ENCODE peak calls at places on chromosome 12, in ten cellular contexts. K is hypothalamus; Q is AG20443; M is iris pigment epithelial cell; O is CD8-positive, alpha-beta memory T cell; T is AG10803; W is GM13977; J is T-helper 9 cell; E is caudate nucleus; B is amygdala. C is an unnamed sample.

GRCh38 chr12:15778126-15778525 is 11.1 kb downstream of the EPS8 start:
- DNase-seq in K (no peak), Q (no peak), M (peak), O (no peak), T (peak), W (no peak), J (no peak), E (no peak), B (no peak), C (no peak)

GRCh38 chr12:1919763-1920162 is 1.3 kb upstream of the CACNA2D4 start:
- DNase-seq in K (no peak), Q (peak), M (no peak), O (no peak), T (no peak), W (no peak), J (no peak), E (no peak), B (no peak), C (no peak)

GRCh38 chr12:53749986-53750811 is 1.6 kb downstream of the CISTR start:
- DNase-seq in K (no peak), Q (no peak), M (no peak), O (no peak), T (no peak), W (no peak), J (no peak), E (no peak), B (no peak), C (no peak)

GRCh38 chr12:99370742-99371141 is 276.8 kb upstream of the GARIN6 start:
- DNase-seq in K (no peak), Q (no peak), M (no peak), O (no peak), T (no peak), W (no peak), J (no peak), E (no peak), B (no peak), C (no peak)

GRCh38 chr12:2668816-2669215 is 126.0 kb upstream of the FKBP4 start:
- DNase-seq in K (no peak), Q (no peak), M (no peak), O (no peak), T (no peak), W (no peak), J (no peak), E (no peak), B (no peak), C (no peak)

GRCh38 chr12:4211372-4211771 is 62.2 kb upstream of the CCND2 start:
- DNase-seq in K (no peak), Q (no peak), M (no peak), O (no peak), T (no peak), W (no peak), J (no peak), E (no peak), B (no peak), C (no peak)

GRCh38 chr12:47273191-47273626 is 193.4 kb upstream of the AMIGO2 start:
- DNase-seq in K (no peak), Q (no peak), M (no peak), O (no peak), T (no peak), W (no peak), J (no peak), E (no peak), B (no peak), C (no peak)

GRCh38 chr12:75703131-75703530 is 191.7 kb upstream of the KRR1 start:
- DNase-seq in K (no peak), Q (no peak), M (no peak), O (no peak), T (no peak), W (no peak), J (no peak), E (no peak), B (no peak), C (no peak)

GRCh38 chr12:38149395-38150073 is 167.0 kb upstream of the ALG10B start:
- DNase-seq in K (no peak), Q (peak), M (no peak), O (no peak), T (no peak), W (no peak), J (no peak), E (no peak), B (no peak), C (no peak)

GRCh38 chr12:27619308-27619707 is 76.9 kb upstream of the REP15 start:
- DNase-seq in K (no peak), Q (peak), M (peak), O (no peak), T (peak), W (no peak), J (no peak), E (no peak), B (no peak), C (no peak)

GRCh38 chr12:76519538-76519937 is 40.0 kb downstream of the OSBPL8 start:
- DNase-seq in K (no peak), Q (no peak), M (peak), O (no peak), T (no peak), W (no peak), J (no peak), E (no peak), B (no peak), C (no peak)

C was measured in C1 segment of cervical spinal cord.